ENCODE peak calls at places on chromosomes 16 and 17, in five cellular contexts. Y is K562, W is sigmoid colon, F is tibial nerve, G is suprapubic skin. T is an unnamed sample.

GRCh38 chr17:40956401-40957254 is 10.1 kb downstream of the KRT39 start:
- DNase-seq in Y (no peak), W (no peak), G (no peak), F (no peak), T (no peak)

GRCh38 chr17:6940186-6940649 is 55.6 kb upstream of the ALOX12 start:
- DNase-seq in F (no peak), Y (peak), G (no peak), W (peak), T (peak)

GRCh38 chr16:82664181-82664580 is 37.4 kb downstream of the CDH13 start:
- DNase-seq in G (no peak), Y (no peak), W (no peak), F (no peak), T (no peak)

GRCh38 chr16:27109666-27110523 is 43.2 kb downstream of the C16orf82 start:
- DNase-seq in W (peak), G (peak), Y (peak), F (peak), T (peak)

GRCh38 chr17:55451758-55452468 is 30.3 kb upstream of the MMD start:
- DNase-seq in Y (no peak), F (no peak), G (no peak), W (no peak), T (no peak)

GRCh38 chr17:82884923-82885322 is 45.1 kb upstream of the ZNF750 start:
- DNase-seq in W (no peak), Y (no peak), F (no peak), G (no peak), T (peak)

GRCh38 chr16:795580-796229 is 4.8 kb downstream of the GNG13 start:
- DNase-seq in Y (peak), F (no peak), G (no peak), W (no peak), T (peak)

GRCh38 chr17:60562421-60562820 is 36.4 kb upstream of the APPBP2 start:
- DNase-seq in G (no peak), W (no peak), F (no peak), Y (no peak), T (no peak)

GRCh38 chr16:28597692-28598261 is 927 bp upstream of the SULT1A2 start:
- DNase-seq in W (no peak), G (no peak), F (no peak), Y (peak), T (no peak)

GRCh38 chr16:81195907-81196534 is 42.5 kb upstream of the BCO1 start:
- DNase-seq in Y (no peak), F (no peak), G (no peak), W (no peak), T (no peak)

GRCh38 chr17:67019126-67019507 is 25.2 kb upstream of the CACNG1 start:
- DNase-seq in G (no peak), W (no peak), Y (no peak), F (no peak), T (no peak)

GRCh38 chr17:74141612-74142011 is 61.9 kb upstream of the RPL38 start:
- DNase-seq in Y (no peak), W (no peak), G (no peak), F (no peak), T (no peak)

GRCh38 chr17:41619162-41619933 is 5.0 kb downstream of the KRT17 start:
- DNase-seq in G (peak), W (peak), F (no peak), Y (no peak), T (no peak)

GRCh38 chr17:64232466-64233262 is 30.4 kb downstream of the TEX2 start:
- DNase-seq in G (no peak), F (no peak), W (no peak), Y (no peak), T (no peak)

GRCh38 chr17:20908373-20909273 is 134.2 kb downstream of the USP22 start:
- DNase-seq in F (peak), W (peak), G (peak), Y (peak), T (peak)

GRCh38 chr17:49031965-49032928 is 35.1 kb downstream of the IGF2BP1 start:
- DNase-seq in W (no peak), F (peak), Y (peak), G (no peak), T (peak)

GRCh38 chr16:5428932-5429331 is 331.3 kb upstream of the EEF2KMT start:
- DNase-seq in F (no peak), Y (no peak), W (no peak), G (no peak), T (peak)

GRCh38 chr17:30956764-30957374 is 14.0 kb upstream of the RNF135 start:
- DNase-seq in Y (no peak), W (no peak), F (no peak), G (no peak), T (no peak)

GRCh38 chr17:37833237-37833859 is 88.5 kb upstream of the HNF1B start:
- DNase-seq in Y (peak), F (no peak), W (no peak), G (no peak), T (peak)

GRCh38 chr16:28182183-28182582 is 29.6 kb downstream of the XPO6 start:
- DNase-seq in F (no peak), Y (no peak), W (no peak), G (no peak), T (no peak)

GRCh38 chr16:4404967-4405696 is 11.3 kb downstream of the CORO7 start:
- DNase-seq in W (peak), F (no peak), Y (no peak), G (no peak), T (no peak)

GRCh38 chr17:66716236-66717026 is 118.5 kb upstream of the CACNG5 start:
- DNase-seq in F (no peak), Y (no peak), G (no peak), W (no peak), T (no peak)

GRCh38 chr17:40453881-40454630 is 10.8 kb downstream of the IGFBP4 start:
- DNase-seq in Y (no peak), G (no peak), W (no peak), F (no peak), T (no peak)

GRCh38 chr16:23597003-23597756 is 1.1 kb upstream of the NDUFAB1 start:
- DNase-seq in Y (peak), G (no peak), W (peak), F (no peak), T (peak)

GRCh38 chr16:3642397-3643094 is 11.9 kb upstream of the DNASE1 start:
- DNase-seq in Y (peak), W (peak), F (no peak), G (no peak), T (peak)

GRCh38 chr16:4263504-4264436 is 9.1 kb downstream of the TFAP4 start:
- DNase-seq in Y (peak), F (peak), G (peak), W (peak), T (peak)

GRCh38 chr17:83160443-83161297 is 81.3 kb downstream of the METRNL start:
- DNase-seq in Y (no peak), W (peak), G (peak), F (no peak), T (no peak)

GRCh38 chr17:57943140-57943539 is 12.1 kb downstream of the CUEDC1 start:
- DNase-seq in W (no peak), Y (no peak), G (no peak), F (no peak), T (no peak)

GRCh38 chr16:47713225-47713595 is 252.1 kb downstream of the PHKB start:
- DNase-seq in W (no peak), Y (peak), G (no peak), F (no peak), T (no peak)

GRCh38 chr17:12634789-12635414 is 30.8 kb upstream of the MYOCD start:
- DNase-seq in W (no peak), Y (no peak), G (no peak), F (no peak), T (no peak)

GRCh38 chr17:12631076-12631475 is 34.6 kb upstream of the MYOCD start:
- DNase-seq in W (no peak), F (no peak), Y (no peak), G (no peak), T (no peak)

GRCh38 chr17:12627776-12628491 is 37.8 kb upstream of the MYOCD start:
- DNase-seq in Y (no peak), W (no peak), F (no peak), G (no peak), T (no peak)

GRCh38 chr17:12637015-12637414 is 28.7 kb upstream of the MYOCD start:
- DNase-seq in Y (no peak), G (no peak), F (no peak), W (no peak), T (no peak)

DNA sequence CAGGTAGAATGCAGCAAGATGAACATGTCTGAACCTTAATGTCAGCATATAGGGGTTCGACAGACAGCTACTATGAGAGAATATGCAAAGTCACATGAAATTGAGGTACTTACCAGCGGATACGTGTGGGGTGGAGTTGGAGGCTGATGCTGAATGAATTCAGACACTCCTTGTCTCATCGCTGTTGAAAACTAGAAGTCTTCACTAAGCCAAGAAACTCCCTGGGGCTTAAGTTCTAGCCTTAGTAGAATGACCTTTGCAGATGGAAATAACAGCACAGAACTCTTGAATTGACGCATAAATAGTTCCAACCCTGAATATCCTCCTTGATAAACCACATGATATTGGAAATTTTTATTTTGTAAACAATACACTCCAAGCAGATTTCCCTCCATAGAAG is 32.9 kb upstream of the MYOCD start:
- DNase-seq in W (no peak), F (no peak), Y (no peak), G (no peak), T (no peak)
- TF ChIP-seq EP300 in W (no peak), F (no peak), Y (no peak), G (no peak), T (no peak)

DNA sequence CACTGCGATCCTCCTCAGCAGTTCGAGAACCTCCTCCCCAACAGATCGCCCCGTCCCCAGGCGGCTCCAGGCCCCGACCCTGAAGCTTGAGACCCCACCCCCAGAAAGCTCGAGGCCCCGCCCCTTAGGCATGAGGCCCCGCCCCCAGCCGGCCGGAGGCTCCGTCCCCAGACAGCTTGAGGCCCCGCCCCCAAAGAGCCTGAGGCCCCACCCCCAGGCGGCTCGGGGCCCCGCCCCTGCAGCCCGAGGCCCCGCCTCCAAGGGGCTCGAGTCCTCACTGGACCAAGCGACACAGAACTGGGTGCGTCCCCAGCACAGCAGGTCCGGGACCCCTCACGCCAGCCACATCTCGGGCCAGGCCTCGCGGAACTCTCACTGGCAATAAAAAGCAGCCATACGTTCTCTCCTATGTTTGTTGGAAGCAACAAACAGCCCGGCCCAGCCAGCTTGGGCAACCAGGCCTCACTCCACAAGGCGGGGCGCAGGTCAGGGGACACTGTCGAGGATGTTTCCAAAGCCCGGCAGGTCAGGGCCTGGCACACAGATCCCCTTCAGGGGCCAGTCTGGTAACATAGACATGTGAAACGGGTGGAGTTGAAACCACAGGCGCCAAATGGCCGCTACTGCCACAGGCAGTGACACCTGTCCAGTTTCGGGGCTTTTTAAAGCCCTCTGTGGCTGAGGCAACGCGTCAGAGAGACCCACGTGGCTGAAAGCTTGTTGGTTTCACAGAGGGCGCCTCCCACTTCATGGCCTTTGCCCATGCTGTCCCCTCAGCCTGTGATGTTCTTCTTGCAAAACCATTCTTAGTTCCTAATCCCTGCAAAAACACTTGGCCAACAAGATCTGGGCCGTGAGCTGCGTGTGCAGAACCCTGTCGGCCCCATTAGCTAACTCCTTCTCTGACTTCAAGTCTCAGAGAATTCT is 224.2 kb downstream of the PARN start:
- DNase-seq in W (peak), F (no peak), Y (peak), G (peak), T (peak)
- TF ChIP-seq CTCF in W (no peak), F (no peak), Y (no peak), G (no peak), T (no peak)

DNA sequence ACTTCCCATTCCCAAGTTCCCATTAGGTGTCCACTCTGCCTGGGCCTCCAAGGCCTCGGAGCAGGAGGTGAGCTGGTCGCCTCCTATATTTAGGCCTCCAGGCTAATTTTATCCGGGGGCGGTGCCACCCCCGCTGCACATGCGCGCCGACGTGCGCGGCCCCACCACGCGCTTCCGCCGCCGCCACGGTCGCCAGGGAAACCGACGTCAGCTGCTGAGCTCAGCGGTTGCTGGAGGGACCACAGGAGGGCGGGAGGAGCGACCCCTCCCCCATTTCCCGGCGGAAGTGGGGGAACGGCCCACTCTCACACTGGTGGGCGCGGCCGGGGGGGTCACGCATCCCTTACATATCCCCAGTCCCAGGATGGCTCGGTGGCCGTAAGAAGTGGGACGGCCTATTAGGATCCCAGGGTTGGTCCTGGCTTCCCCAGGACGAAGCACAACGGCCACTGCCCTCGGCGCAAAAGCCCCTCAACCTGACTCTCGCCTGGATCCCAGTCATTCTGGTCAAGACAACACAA is 1.0 kb downstream of the PER1 start:
- DNase-seq in F (peak), W (peak), G (peak), Y (peak), T (peak)
- TF ChIP-seq EP300 in F (peak), W (peak), G (peak), Y (no peak), T (peak)

GRCh38 chr17:45287526-45288264 is 25.8 kb upstream of the SPATA32 start:
- DNase-seq in W (no peak), G (no peak), F (no peak), Y (no peak), T (no peak)

GRCh38 chr17:45288825-45289224 is 26.9 kb upstream of the SPATA32 start:
- DNase-seq in F (no peak), Y (no peak), G (peak), W (peak), T (no peak)

GRCh38 chr17:45291170-45291805 is 25.5 kb downstream of the MAP3K14 start:
- DNase-seq in G (no peak), F (peak), Y (no peak), W (no peak), T (no peak)

GRCh38 chr17:45290269-45290765 is 26.5 kb downstream of the MAP3K14 start:
- DNase-seq in F (no peak), G (peak), Y (no peak), W (no peak), T (no peak)

DNA sequence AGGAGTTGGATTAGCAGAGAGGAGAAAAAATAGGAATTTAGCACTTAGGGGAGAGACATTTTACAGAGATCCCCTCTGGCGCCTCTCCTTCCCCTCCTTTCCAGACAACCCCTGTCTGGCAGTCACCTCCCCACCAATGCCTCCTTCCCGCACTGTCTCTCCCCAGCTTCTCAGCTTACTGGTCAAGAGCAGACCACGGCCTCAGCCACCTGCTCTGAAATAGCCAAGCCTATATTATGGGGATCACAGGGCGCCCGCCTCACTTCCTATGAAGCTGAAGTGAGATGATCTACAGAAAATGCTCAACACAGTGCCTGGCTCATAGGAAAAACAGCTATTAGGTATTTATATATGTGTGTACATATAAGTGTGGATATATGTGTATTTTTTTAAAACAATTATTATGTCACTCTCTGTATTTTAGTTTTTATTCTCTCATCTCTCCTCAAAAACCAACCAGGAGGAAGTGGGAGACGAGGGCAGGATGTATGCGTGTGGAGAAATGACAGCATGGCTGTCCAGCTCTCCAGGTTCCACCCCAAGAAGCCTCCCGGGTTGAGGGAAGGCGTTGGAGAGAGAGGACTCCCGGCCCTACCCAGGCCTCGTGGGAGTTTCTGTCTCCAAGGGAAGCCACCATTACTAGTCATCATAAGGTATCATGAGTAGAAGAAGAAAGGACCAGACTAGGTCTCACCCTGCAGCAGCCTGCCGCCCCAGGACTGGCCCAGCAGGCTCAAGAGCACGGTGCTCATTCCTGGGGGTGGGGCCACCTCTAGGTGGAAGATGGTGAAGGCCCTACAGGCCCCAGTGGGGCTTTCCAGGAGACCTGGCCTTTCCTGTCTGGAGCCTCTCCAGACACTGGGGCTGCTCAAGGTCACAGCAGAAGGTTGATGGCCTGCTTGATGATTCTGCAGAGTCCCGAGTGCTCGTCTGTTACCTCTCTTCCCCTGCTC is 27.2 kb downstream of the MAP3K14 start:
- DNase-seq in G (peak), Y (no peak), W (no peak), F (no peak), T (no peak)
- TF ChIP-seq CTCF in G (no peak), Y (no peak), W (no peak), F (no peak), T (no peak)

GRCh38 chr17:81417879-81418709 is 22.8 kb downstream of the BAHCC1 start:
- DNase-seq in Y (no peak), G (no peak), W (no peak), F (no peak), T (no peak)

GRCh38 chr17:81419886-81420768 is 24.9 kb downstream of the BAHCC1 start:
- DNase-seq in W (peak), F (no peak), G (no peak), Y (no peak), T (no peak)

GRCh38 chr17:81418710-81419332 is 23.6 kb downstream of the BAHCC1 start:
- DNase-seq in F (no peak), W (no peak), G (no peak), Y (no peak), T (no peak)

GRCh38 chr17:81420769-81421462 is 25.7 kb downstream of the BAHCC1 start:
- DNase-seq in W (no peak), G (no peak), Y (no peak), F (no peak), T (no peak)

GRCh38 chr17:81419333-81419885 is 24.2 kb downstream of the BAHCC1 start:
- DNase-seq in Y (peak), F (no peak), G (peak), W (peak), T (peak)
- TF ChIP-seq EP300 in Y (no peak), F (peak), G (peak), W (no peak), T (peak)

T was measured in transverse colon.